ENCODE peak calls at places on chromosomes 16 and 17, in ten cellular contexts. F is H54; N is stimulated activated CD4-positive, alpha-beta T cell treated with anti-CD3 and anti-CD28 coated beads, Interleukin-1b, Interleukin-23, amount 100 ng/mL, for 24 hours; X is IMR-90; C is A172; Z is GM12891; V is foreskin fibroblast; D is activated CD8-positive, alpha-beta T cell treated with anti-CD3 and anti-CD28 coated beads, Interleukin-2, amount 10 ng/mL, durations not matched to agents 7 days and 5 days; B is caudate nucleus; T is activated CD4-positive, CD25-positive, alpha-beta regulatory T cell. K is an unnamed sample.

GRCh38 chr17:63405741-63406261 is 40.3 kb downstream of the CYB561 start:
- DNase-seq in Z (no peak), F (peak), X (peak), T (no peak), N (no peak), V (peak), D (no peak), B (no peak), C (peak), K (peak)

GRCh38 chr17:7404737-7405412 is 978 bp upstream of the TMEM256 start:
- DNase-seq in B (no peak), X (no peak), D (no peak), T (peak), Z (no peak), V (no peak), C (no peak), N (peak), F (peak), K (no peak)

GRCh38 chr17:80861892-80862291 is 129.7 kb upstream of the CHMP6 start:
- DNase-seq in N (peak), T (no peak), V (peak), X (peak), C (no peak), B (no peak), Z (no peak), D (peak), F (no peak), K (no peak)

GRCh38 chr16:16025214-16025968 is 76.0 kb downstream of the ABCC1 start:
- DNase-seq in B (no peak), Z (peak), F (peak), X (peak), D (peak), V (peak), T (peak), C (peak), N (peak), K (no peak)

GRCh38 chr16:74064120-74064735 is 232.4 kb upstream of the PSMD7 start:
- DNase-seq in V (no peak), F (no peak), T (no peak), D (no peak), B (no peak), N (no peak), C (no peak), X (peak), Z (no peak), K (no peak)

GRCh38 chr17:40443988-40444899 is 994 bp downstream of the IGFBP4 start:
- DNase-seq in T (no peak), V (no peak), N (no peak), Z (no peak), C (no peak), D (peak), B (no peak), F (no peak), X (peak), K (no peak)

GRCh38 chr17:39364236-39365025 is 37.0 kb downstream of the FBXL20 start:
- DNase-seq in T (no peak), D (no peak), V (no peak), X (no peak), B (no peak), C (no peak), F (no peak), N (no peak), Z (no peak), K (no peak)

GRCh38 chr16:30112197-30113030 is 923 bp downstream of the GDPD3 start:
- DNase-seq in X (peak), V (no peak), D (peak), N (peak), B (no peak), T (peak), C (peak), Z (no peak), F (no peak), K (no peak)

GRCh38 chr17:43755389-43755875 is 3.2 kb downstream of the SOST start:
- DNase-seq in Z (no peak), F (no peak), D (peak), X (peak), V (no peak), T (no peak), C (no peak), B (no peak), N (no peak), K (no peak)

GRCh38 chr16:86768231-86768791 is 190.0 kb downstream of the FOXL1 start:
- DNase-seq in T (no peak), F (no peak), B (no peak), C (peak), N (no peak), X (no peak), D (no peak), Z (no peak), V (no peak), K (no peak)

GRCh38 chr17:16135461-16135860 is 79.9 kb downstream of the NCOR1 start:
- DNase-seq in F (no peak), N (no peak), B (no peak), T (no peak), Z (no peak), V (no peak), C (no peak), X (peak), D (no peak), K (no peak)

GRCh38 chr17:37309051-37309450 is 66.7 kb upstream of the C17orf78 start:
- DNase-seq in Z (no peak), V (no peak), B (no peak), D (no peak), N (no peak), C (no peak), T (no peak), X (no peak), F (no peak), K (no peak)

GRCh38 chr16:15415411-15416070 is 18.8 kb upstream of the BMERB1 start:
- DNase-seq in X (peak), F (no peak), N (no peak), Z (no peak), C (peak), D (no peak), B (no peak), V (no peak), T (no peak), K (no peak)

GRCh38 chr17:60102632-60103047 is 23.9 kb upstream of the HEATR6 start:
- DNase-seq in C (no peak), X (peak), T (no peak), D (peak), N (no peak), F (no peak), V (peak), B (no peak), Z (no peak), K (no peak)

GRCh38 chr17:12927541-12928425 is 90.0 kb downstream of the ELAC2 start:
- DNase-seq in Z (no peak), V (no peak), C (no peak), B (no peak), D (no peak), F (no peak), T (no peak), X (no peak), N (no peak), K (no peak)

GRCh38 chr17:10687497-10687896 is 9.8 kb downstream of the SCO1 start:
- DNase-seq in C (no peak), Z (no peak), V (no peak), B (no peak), T (no peak), N (no peak), X (no peak), F (no peak), D (no peak), K (no peak)

GRCh38 chr16:71933017-71933416 is 37.7 kb downstream of the IST1 start:
- DNase-seq in T (no peak), D (no peak), Z (no peak), B (no peak), C (no peak), X (no peak), F (no peak), N (no peak), V (no peak), K (no peak)

GRCh38 chr17:12549499-12549901 is 116.2 kb upstream of the MYOCD start:
- DNase-seq in F (no peak), V (no peak), N (no peak), Z (no peak), D (no peak), T (no peak), B (no peak), C (no peak), X (peak), K (no peak)

GRCh38 chr16:67255553-67256030 is 6.8 kb downstream of the SLC9A5 start:
- DNase-seq in N (no peak), V (no peak), D (no peak), X (no peak), Z (no peak), C (no peak), B (no peak), T (no peak), F (no peak), K (no peak)

GRCh38 chr16:1724491-1724890 is 18.5 kb downstream of the MAPK8IP3 start:
- DNase-seq in V (no peak), T (no peak), D (no peak), C (no peak), N (no peak), F (no peak), Z (no peak), B (no peak), X (no peak), K (no peak)

GRCh38 chr16:73878616-73879015 is 418.0 kb upstream of the PSMD7 start:
- DNase-seq in F (peak), T (no peak), N (no peak), V (peak), D (no peak), Z (peak), B (no peak), C (peak), X (peak), K (peak)

GRCh38 chr16:87389245-87389644 is 2.9 kb upstream of the MAP1LC3B start:
- DNase-seq in Z (no peak), N (no peak), B (no peak), V (no peak), D (no peak), C (no peak), T (no peak), X (no peak), F (no peak), K (no peak)

GRCh38 chr16:57694191-57694555 is 433 bp upstream of the DRC7 start:
- DNase-seq in F (no peak), X (no peak), B (no peak), Z (no peak), C (no peak), V (no peak), N (no peak), T (no peak), D (no peak), K (no peak)

GRCh38 chr16:72122308-72122707 is 28.7 kb downstream of the DHX38 start:
- DNase-seq in X (no peak), B (no peak), C (no peak), D (peak), Z (no peak), N (no peak), F (no peak), T (no peak), V (no peak), K (no peak)

GRCh38 chr17:37483311-37484039 is 6.2 kb upstream of the DUSP14 start:
- DNase-seq in V (peak), D (no peak), X (peak), F (no peak), N (no peak), B (no peak), C (peak), T (no peak), Z (no peak), K (no peak)

GRCh38 chr17:51794466-51794865 is 364.0 kb downstream of the CA10 start:
- DNase-seq in D (no peak), X (no peak), C (no peak), Z (no peak), N (no peak), B (no peak), F (no peak), T (no peak), V (no peak), K (no peak)

GRCh38 chr16:11047057-11047456 is 102.7 kb downstream of the CLEC16A start:
- DNase-seq in X (peak), N (no peak), Z (no peak), D (no peak), F (no peak), C (peak), V (peak), T (no peak), B (no peak), K (no peak)

GRCh38 chr17:2084766-2085647 is 30.1 kb downstream of the HIC1 start:
- DNase-seq in C (peak), D (no peak), N (no peak), X (peak), B (no peak), V (peak), Z (no peak), F (no peak), T (no peak), K (no peak)

GRCh38 chr17:79774561-79774975 is 3.4 kb upstream of the CBX2 start:
- DNase-seq in T (no peak), F (no peak), V (no peak), D (no peak), B (no peak), C (no peak), X (no peak), N (no peak), Z (no peak), K (no peak)

GRCh38 chr16:253833-254232 is 19.2 kb downstream of the FAM234A start:
- DNase-seq in X (no peak), C (no peak), B (no peak), D (peak), N (no peak), T (no peak), V (no peak), Z (peak), F (no peak), K (no peak)

GRCh38 chr16:9151597-9151996 is 60.2 kb downstream of the HAPSTR1 start:
- DNase-seq in Z (no peak), B (no peak), N (no peak), T (no peak), C (peak), V (peak), X (peak), F (no peak), D (no peak), K (no peak)

GRCh38 chr17:6392609-6393367 is 42.1 kb downstream of the AIPL1 start:
- DNase-seq in X (no peak), Z (no peak), C (no peak), V (no peak), F (no peak), N (no peak), B (no peak), T (no peak), D (no peak), K (no peak)

GRCh38 chr16:88013091-88013609 is 61.9 kb downstream of the BANP start:
- DNase-seq in F (no peak), N (no peak), X (peak), D (no peak), V (no peak), T (no peak), C (no peak), Z (no peak), B (no peak), K (no peak)

GRCh38 chr17:39699818-39700147 is at the start of gene ERBB2:
- DNase-seq in D (no peak), F (peak), X (peak), C (peak), N (no peak), V (peak), Z (no peak), T (no peak), B (no peak), K (peak)

GRCh38 chr16:57976331-57976796 is 5.4 kb upstream of the CNGB1 start:
- DNase-seq in X (no peak), C (no peak), Z (no peak), V (no peak), N (no peak), B (no peak), F (no peak), D (no peak), T (no peak), K (no peak)

GRCh38 chr17:82257473-82257872 is 16.0 kb downstream of the CSNK1D start:
- DNase-seq in T (peak), X (no peak), N (peak), C (no peak), Z (no peak), B (no peak), V (no peak), D (peak), F (no peak), K (no peak)

K was measured in HCT116.